ENCODE peak calls at places on chromosomes 12 and 14, in four cellular contexts. T, I, J and Y are unnamed samples.
A peak's percentile ranks its signal among the peaks of the same experiment; 100 is the strongest.

GRCh38 chr14:87430810-87431209 is 562.2 kb downstream of the GALC start:
- DNase-seq in T (peak; percentile 41), I (peak; percentile 21), J (no peak), Y (no peak)

GRCh38 chr14:90388437-90388836 is 8.4 kb upstream of the CALM1 start:
- DNase-seq in T (peak; percentile 79), I (no peak), J (no peak), Y (peak; percentile 24)

GRCh38 chr12:25051583-25052190 is 102.8 kb upstream of the BCAT1 start:
- DNase-seq in T (no peak), I (no peak), J (no peak), Y (no peak)

GRCh38 chr14:86003998-86004397 is 474.1 kb downstream of the FLRT2 start:
- DNase-seq in T (peak; percentile 8), I (peak; percentile 44), J (no peak), Y (no peak)

GRCh38 chr12:119266963-119267362 is 67.6 kb upstream of the CCDC60 start:
- DNase-seq in T (no peak), I (no peak), J (no peak), Y (no peak)

GRCh38 chr12:102957339-102958050 is at the start of gene ASCL1:
- DNase-seq in T (peak; percentile 48), I (no peak), J (no peak), Y (peak; percentile 56)

GRCh38 chr14:105935384-105935783 is 409.0 kb downstream of the TMEM121 start:
- DNase-seq in T (no peak), I (no peak), J (no peak), Y (no peak)

GRCh38 chr14:93748208-93749080 is 39.8 kb downstream of the PRIMA1 start:
- DNase-seq in T (no peak), I (peak; percentile 28), J (no peak), Y (no peak)

GRCh38 chr14:93122820-93123219 is 7.1 kb upstream of the ITPK1 start:
- DNase-seq in T (no peak), I (no peak), J (no peak), Y (no peak)

GRCh38 chr12:131011165-131012079 is 57.7 kb downstream of the ADGRD1 start:
- DNase-seq in T (no peak), I (no peak), J (no peak), Y (no peak)

GRCh38 chr12:46579474-46579873 is 206.9 kb upstream of the SLC38A2 start:
- DNase-seq in T (no peak), I (peak; percentile 88), J (no peak), Y (no peak)

GRCh38 chr14:70021548-70021947 is 142.3 kb downstream of the SMOC1 start:
- DNase-seq in T (no peak), I (no peak), J (no peak), Y (no peak)
- TF ChIP-seq JUN in T (no peak), I (no peak), J (no peak), Y (no peak)

GRCh38 chr12:52215587-52216031 is 17.4 kb upstream of the KRT7 start:
- DNase-seq in T (peak; percentile 93), I (peak; percentile 72), J (peak; percentile 49), Y (no peak)

GRCh38 chr12:52217223-52217622 is 15.8 kb upstream of the KRT7 start:
- DNase-seq in T (peak; percentile 75), I (no peak), J (no peak), Y (no peak)

GRCh38 chr12:52216107-52216506 is 16.9 kb upstream of the KRT7 start:
- DNase-seq in T (no peak), I (no peak), J (no peak), Y (no peak)

GRCh38 chr12:52214421-52214802 is 18.6 kb upstream of the KRT7 start:
- DNase-seq in T (no peak), I (no peak), J (no peak), Y (peak; percentile 72)

DNA sequence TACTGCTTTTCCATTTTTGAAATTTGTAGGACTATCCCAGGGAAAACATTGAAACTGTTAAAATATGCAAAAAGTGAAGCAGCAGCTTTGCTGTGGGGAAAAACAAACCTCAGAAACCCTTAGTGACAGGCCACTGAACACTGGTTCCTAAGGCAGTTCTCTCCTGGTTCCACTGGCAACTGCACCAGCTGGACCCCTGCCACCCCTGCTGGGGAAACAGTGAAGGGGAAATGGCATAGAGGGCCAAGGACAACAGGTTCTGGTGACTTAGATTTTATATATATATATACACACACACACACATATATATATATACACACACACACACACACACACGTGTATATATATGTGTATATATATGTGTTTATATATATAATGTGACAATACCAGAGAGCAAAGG is 16.2 kb upstream of the KRT7 start:
- DNase-seq in T (no peak), I (no peak), J (no peak), Y (no peak)
- TF ChIP-seq CTCF in T (no peak), I (no peak), J (no peak), Y (no peak)

GRCh38 chr14:54652890-54653201 is 85.9 kb downstream of the SAMD4A start:
- DNase-seq in T (no peak), I (no peak), J (no peak), Y (no peak)

GRCh38 chr14:54651018-54651351 is 84.1 kb downstream of the SAMD4A start:
- DNase-seq in T (peak; percentile 19), I (no peak), J (no peak), Y (no peak)

GRCh38 chr14:54651649-54652048 is 84.7 kb downstream of the SAMD4A start:
- DNase-seq in T (peak; percentile 10), I (no peak), J (no peak), Y (no peak)

GRCh38 chr14:54653764-54654469 is 87.0 kb downstream of the SAMD4A start:
- DNase-seq in T (peak; percentile 25), I (peak; percentile 85), J (no peak), Y (no peak)

DNA sequence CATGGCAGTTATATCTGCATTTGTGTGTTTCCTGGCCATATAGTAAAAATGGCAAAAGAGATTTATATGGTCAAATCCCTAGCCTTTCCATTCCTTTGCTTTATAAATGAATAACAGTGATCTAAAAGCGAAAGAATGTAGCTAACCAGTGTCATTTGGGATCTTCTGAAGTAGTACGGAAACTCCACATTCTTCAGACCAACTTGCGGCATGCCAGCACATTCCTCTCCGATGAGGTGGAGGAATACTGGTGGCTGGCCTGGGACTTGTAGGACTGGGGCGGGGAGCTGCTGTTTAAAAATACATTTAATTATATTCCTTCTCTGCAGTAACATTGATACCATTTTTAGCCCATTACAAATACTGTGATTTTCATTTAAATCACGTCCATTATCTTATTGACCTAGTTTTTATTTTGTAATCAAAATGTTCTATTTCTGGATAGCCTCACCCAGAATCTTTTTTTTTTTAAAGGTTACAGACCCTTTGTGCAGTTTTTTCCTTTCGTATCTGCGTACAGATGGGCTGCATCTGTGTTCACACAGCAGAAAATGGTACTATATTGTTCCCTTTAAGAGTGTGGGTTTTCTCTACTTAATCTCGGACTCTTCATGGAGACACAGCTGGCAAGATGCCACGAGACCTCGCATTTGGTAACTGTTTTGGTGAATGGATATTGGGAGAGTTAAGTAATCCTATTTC is 85.4 kb downstream of the SAMD4A start:
- DNase-seq in T (peak; percentile 94), I (peak; percentile 91), J (no peak), Y (peak; percentile 59)
- TF ChIP-seq HMGXB4 in T (no peak), I (no peak), J (no peak), Y (no peak)

GRCh38 chr12:51188359-51189051 is 15.6 kb upstream of the TFCP2 start:
- DNase-seq in T (no peak), I (no peak), J (peak; percentile 10), Y (no peak)

GRCh38 chr12:51185171-51185717 is 12.3 kb upstream of the TFCP2 start:
- DNase-seq in T (no peak), I (no peak), J (peak; percentile 4), Y (no peak)

GRCh38 chr12:51186465-51186864 is 13.5 kb upstream of the TFCP2 start:
- DNase-seq in T (no peak), I (no peak), J (peak; percentile 3), Y (no peak)

GRCh38 chr12:51189790-51190355 is 16.9 kb upstream of the TFCP2 start:
- DNase-seq in T (no peak), I (no peak), J (peak; percentile 5), Y (no peak)

GRCh38 chr12:51187370-51187987 is 14.5 kb upstream of the TFCP2 start:
- DNase-seq in T (no peak), I (no peak), J (peak; percentile 5), Y (no peak)
- TF ChIP-seq JUN in T (no peak), I (no peak), J (no peak), Y (no peak)

DNA sequence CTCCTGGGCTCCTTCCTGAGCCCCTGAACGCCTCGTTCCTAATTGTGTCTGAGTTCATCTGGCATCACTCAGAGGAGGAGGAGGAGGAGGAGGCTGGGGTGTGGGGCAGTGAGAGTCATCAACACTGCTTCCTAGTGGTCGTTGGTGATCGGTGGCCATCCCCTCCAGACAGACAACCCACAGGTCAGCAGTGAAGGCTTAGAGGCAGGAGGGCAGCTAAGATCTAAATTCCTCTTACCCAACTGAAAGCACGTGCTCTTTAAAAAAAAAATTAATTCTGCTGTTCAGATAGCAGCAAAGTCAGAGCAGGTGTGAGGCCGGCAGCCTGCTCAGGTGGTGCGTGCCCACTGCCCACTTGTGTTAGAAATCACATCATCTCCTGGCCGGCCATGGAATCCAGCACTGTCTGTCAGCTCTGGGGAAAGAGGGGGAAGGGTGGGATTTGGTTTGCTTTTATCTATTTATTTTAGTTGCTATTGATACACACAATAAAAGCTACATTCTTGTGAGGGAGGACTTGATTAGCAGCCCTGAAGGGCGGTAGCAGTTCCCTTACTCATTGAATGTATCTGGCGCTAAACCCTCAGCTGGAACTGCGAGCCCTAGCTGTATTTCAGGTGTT is 46.6 kb downstream of the PPP2R5C start:
- DNase-seq in T (peak; percentile 27), I (peak; percentile 24), J (peak; percentile 55), Y (peak; percentile 63)
- TF ChIP-seq CTCF in T (no peak), I (peak; percentile 50), J (peak; percentile 38), Y (no peak)